ENCODE peak calls at places on chromosomes 4 and X, in six cellular contexts. S is endothelial cell of umbilical vein; I is aorta; H is naive thymus-derived CD4-positive, alpha-beta T cell; C is fibroblast of lung; L is pancreas. T is an unnamed sample.

GRCh38 chr4:4890574-4891260 is 31.3 kb downstream of the MSX1 start:
- DNase-seq in C (no peak), S (no peak), H (no peak), I (no peak), L (no peak), T (no peak)

GRCh38 chr4:151808120-151808529 is 47.3 kb upstream of the GATB start:
- DNase-seq in C (peak), H (no peak), S (no peak), I (no peak), L (no peak), T (peak)

GRCh38 chrX:10617186-10617963 is 3.0 kb downstream of the MID1 start:
- DNase-seq in H (no peak), L (no peak), C (peak), I (no peak), S (no peak), T (peak)

GRCh38 chr4:83686166-83686565 is 150.3 kb downstream of the GPAT3 start:
- DNase-seq in L (no peak), C (no peak), H (no peak), S (peak), I (no peak), T (peak)

GRCh38 chrX:39175418-39176057 is 374.3 kb downstream of the MID1IP1 start:
- DNase-seq in C (no peak), I (no peak), H (no peak), S (no peak), L (no peak), T (no peak)

GRCh38 chr4:2615821-2616220 is 79.4 kb downstream of the FAM193A start:
- DNase-seq in C (no peak), H (no peak), L (no peak), I (no peak), S (no peak), T (no peak)

GRCh38 chr4:185585211-185585610 is 49.9 kb upstream of the PDLIM3 start:
- DNase-seq in S (no peak), L (no peak), H (no peak), I (no peak), C (no peak), T (no peak)

GRCh38 chr4:24244663-24245519 is 339.5 kb downstream of the DHX15 start:
- DNase-seq in I (no peak), L (no peak), S (no peak), H (no peak), C (peak), T (no peak)

GRCh38 chr4:41323706-41324105 is 67.0 kb downstream of the UCHL1 start:
- DNase-seq in I (no peak), H (no peak), L (no peak), S (peak), C (no peak), T (peak)

GRCh38 chr4:102665527-102665926 is 95.2 kb downstream of the MANBA start:
- DNase-seq in I (no peak), C (peak), S (no peak), H (no peak), L (no peak), T (no peak)

GRCh38 chr4:78032446-78032845 is 24.7 kb upstream of the FRAS1 start:
- DNase-seq in C (no peak), H (no peak), L (no peak), S (no peak), I (no peak), T (no peak)

GRCh38 chr4:15436515-15436914 is 8.7 kb downstream of the C1QTNF7 start:
- DNase-seq in I (no peak), S (peak), L (no peak), H (no peak), C (peak), T (peak)

GRCh38 chr4:11805837-11806236 is 377.1 kb upstream of the HS3ST1 start:
- DNase-seq in I (no peak), H (no peak), L (no peak), S (peak), C (peak), T (peak)

GRCh38 chr4:82785248-82786003 is 13.2 kb downstream of the SCD5 start:
- DNase-seq in I (no peak), S (peak), C (peak), L (no peak), H (no peak), T (peak)

GRCh38 chr4:183098723-183099536 is at the start of gene WWC2:
- DNase-seq in C (peak), L (peak), I (peak), H (peak), S (peak), T (peak)

GRCh38 chr4:15318621-15319348 is 109.0 kb upstream of the C1QTNF7 start:
- DNase-seq in S (no peak), H (no peak), L (no peak), I (no peak), C (peak), T (no peak)

GRCh38 chr4:169342906-169343560 is 72.3 kb upstream of the SH3RF1 start:
- DNase-seq in H (no peak), L (no peak), C (peak), S (no peak), I (no peak), T (peak)

GRCh38 chr4:72858328-72858727 is 211.2 kb downstream of the COX18 start:
- DNase-seq in S (no peak), I (no peak), C (peak), L (no peak), H (no peak), T (peak)

GRCh38 chr4:108596389-108596788 is 24.0 kb upstream of the RPL34 start:
- DNase-seq in H (no peak), L (no peak), I (no peak), S (no peak), C (peak), T (no peak)

GRCh38 chr4:111780965-111781364 is 364.3 kb upstream of the FAM241A start:
- DNase-seq in H (no peak), I (no peak), L (no peak), S (no peak), C (no peak), T (no peak)

GRCh38 chr4:25879991-25880641 is 17.3 kb upstream of the SEL1L3 start:
- DNase-seq in L (no peak), S (no peak), H (no peak), C (peak), I (no peak), T (no peak)

GRCh38 chrX:1351981-1352714 is 15.6 kb downstream of the IL3RA start:
- DNase-seq in C (no peak), L (peak), H (no peak), I (peak), S (no peak), T (no peak)

GRCh38 chr4:3361406-3361805 is 68.6 kb downstream of the RGS12 start:
- DNase-seq in I (no peak), S (no peak), H (no peak), L (no peak), C (no peak), T (no peak)

GRCh38 chr4:76442807-76443206 is 7.8 kb downstream of the SHROOM3 start:
- DNase-seq in C (no peak), L (no peak), H (no peak), S (no peak), I (no peak), T (no peak)

GRCh38 chr4:123102897-123103489 is 180.6 kb upstream of the NUDT6 start:
- DNase-seq in I (no peak), L (no peak), C (peak), H (peak), S (peak), T (peak)

GRCh38 chr4:99403380-99404194 is 31.6 kb downstream of the ADH7 start:
- DNase-seq in S (no peak), H (no peak), I (no peak), C (peak), L (no peak), T (no peak)
- H3K4me3 ChIP-seq in S (no peak), H (no peak), I (no peak), C (no peak), L (no peak), T (no peak)

GRCh38 chr4:6272863-6273660 is 3.4 kb downstream of the WFS1 start:
- DNase-seq in I (no peak), C (peak), S (peak), H (no peak), L (peak), T (peak)

GRCh38 chr4:6271701-6272465 is 2.2 kb downstream of the WFS1 start:
- DNase-seq in L (peak), H (no peak), C (no peak), S (no peak), I (peak), T (peak)

GRCh38 chr4:6269651-6270511 is at the start of gene WFS1:
- DNase-seq in H (peak), S (peak), L (peak), C (peak), I (peak), T (peak)

GRCh38 chr4:6270691-6271121 is 1.1 kb downstream of the WFS1 start:
- DNase-seq in L (peak), H (no peak), I (peak), C (peak), S (peak), T (peak)

DNA sequence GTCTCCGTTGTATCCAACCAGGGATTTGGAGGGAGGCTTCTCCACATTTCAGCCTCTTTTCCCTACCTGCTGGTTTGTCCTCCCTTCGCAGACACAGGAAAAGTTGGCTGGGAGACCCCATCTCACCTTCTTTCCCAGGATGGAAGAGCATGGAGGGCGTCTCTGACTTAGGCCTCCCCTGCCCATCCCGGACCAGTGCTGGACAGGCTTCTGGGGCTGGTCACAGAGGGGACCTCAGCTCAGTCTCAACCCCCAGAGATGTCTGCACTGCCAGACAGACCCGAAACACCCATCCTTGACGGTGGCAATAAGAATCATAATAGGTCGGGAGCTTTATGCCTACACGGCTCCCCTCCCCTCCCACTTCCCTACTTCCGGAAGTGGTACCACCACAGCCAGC is 1.6 kb downstream of the WFS1 start:
- DNase-seq in C (no peak), L (no peak), S (no peak), I (no peak), H (no peak), T (no peak)
- H3K4me3 ChIP-seq in C (peak), L (no peak), S (no peak), I (no peak), H (no peak), T (no peak)

GRCh38 chrX:133188631-133189030 is 29.5 kb downstream of the TFDP3 start:
- DNase-seq in L (no peak), S (no peak), H (no peak), I (no peak), C (no peak), T (no peak)

GRCh38 chrX:133190877-133191738 is 27.0 kb downstream of the TFDP3 start:
- DNase-seq in S (no peak), I (no peak), C (peak), H (no peak), L (no peak), T (no peak)

GRCh38 chrX:133185938-133186337 is 32.2 kb downstream of the TFDP3 start:
- DNase-seq in I (no peak), S (no peak), L (no peak), C (no peak), H (no peak), T (peak)

GRCh38 chrX:133191739-133192039 is 26.5 kb downstream of the TFDP3 start:
- DNase-seq in L (no peak), S (no peak), C (no peak), H (no peak), I (no peak), T (peak)
- H3K4me3 ChIP-seq in L (no peak), S (no peak), C (no peak), H (no peak), I (no peak), T (no peak)

DNA sequence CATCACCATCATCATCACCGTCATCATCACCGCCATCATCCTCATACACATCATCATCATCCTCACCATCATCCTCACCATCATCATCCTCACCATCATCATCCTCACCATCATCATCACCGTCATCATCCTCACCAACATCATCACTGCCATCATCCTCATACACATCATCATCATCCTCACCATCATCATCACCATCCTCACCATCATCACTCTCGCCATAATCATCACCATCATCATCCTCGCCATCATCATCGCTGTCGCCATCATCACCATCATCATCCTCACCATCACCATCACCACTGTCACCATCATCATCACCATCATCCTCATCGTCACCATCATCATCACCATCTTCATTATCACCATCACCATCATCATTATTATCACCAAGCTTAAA is 19.8 kb upstream of the DHRSX start:
- DNase-seq in L (no peak), H (no peak), I (no peak), C (no peak), S (no peak), T (no peak)
- H3K4me3 ChIP-seq in L (no peak), H (no peak), I (no peak), C (no peak), S (no peak), T (no peak)

GRCh38 chr4:87918314-87919058 is 57.0 kb upstream of the SPP1 start:
- DNase-seq in L (no peak), H (no peak), C (no peak), I (no peak), S (no peak), T (no peak)
- H3K4me3 ChIP-seq in L (no peak), H (no peak), C (no peak), I (no peak), S (no peak), T (no peak)

DNA sequence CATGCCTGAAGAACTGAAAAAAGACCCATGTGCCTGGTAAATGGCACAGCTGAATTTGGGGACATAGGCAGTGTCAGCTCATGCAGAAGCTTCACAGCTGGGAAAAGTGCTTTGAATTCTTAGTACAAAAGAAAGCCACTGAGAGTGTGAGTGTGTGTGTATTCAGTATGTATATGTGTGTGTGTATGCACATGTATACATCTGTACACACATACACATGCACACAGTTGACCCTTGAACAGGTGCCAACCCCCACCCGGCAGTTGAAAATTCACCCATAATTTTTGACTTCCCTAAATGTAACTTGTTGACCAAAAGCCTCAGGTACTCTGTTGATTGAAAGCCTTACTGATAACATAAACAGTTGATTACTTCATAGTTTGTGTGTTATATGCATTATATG is 49.5 kb upstream of the ENPP6 start:
- DNase-seq in H (no peak), L (no peak), S (no peak), C (no peak), I (no peak), T (no peak)
- H3K4me3 ChIP-seq in H (no peak), L (no peak), S (no peak), C (no peak), I (no peak), T (no peak)

GRCh38 chrX:85026170-85026569 is 22.5 kb downstream of the APOOL start:
- DNase-seq in I (no peak), S (no peak), H (no peak), L (no peak), C (no peak), T (no peak)
- H3K4me3 ChIP-seq in I (no peak), S (no peak), H (no peak), L (no peak), C (no peak), T (no peak)